ENCODE peak calls at places on chromosomes 4 and X, in six cellular contexts. Y is mesendoderm, V is GM23248, Q is hepatic stellate cell, L is left cardiac atrium, X is H9. J is an unnamed sample.

GRCh38 chr4:147789596-147789995 is 57.7 kb downstream of the ARHGAP10 start:
- DNase-seq in X (no peak), L (no peak), V (peak; percentile 10), Y (no peak), Q (no peak), J (no peak)

GRCh38 chr4:152957437-152958185 is 21.5 kb downstream of the FHDC1 start:
- DNase-seq in Q (no peak), V (no peak), L (peak; percentile 76), X (no peak), Y (peak; percentile 96), J (no peak)

GRCh38 chr4:169774466-169775445 is 17.0 kb upstream of the HPF1 start:
- DNase-seq in Y (no peak), Q (no peak), L (peak; percentile 32), X (peak; percentile 69), V (peak; percentile 16), J (no peak)

GRCh38 chr4:28373601-28374000 is 1513.0 kb downstream of the STIM2 start:
- DNase-seq in V (peak; percentile 77), L (no peak), X (no peak), Q (no peak), Y (no peak), J (no peak)

GRCh38 chrX:119190251-119190651 is 45.8 kb upstream of the PGRMC1 start:
- DNase-seq in L (no peak), X (no peak), Q (no peak), V (peak; percentile 37), Y (no peak), J (no peak)

GRCh38 chr4:15238720-15239119 is 189.1 kb upstream of the C1QTNF7 start:
- DNase-seq in L (no peak), V (peak; percentile 71), X (peak; percentile 58), Q (peak; percentile 70), Y (peak; percentile 70), J (no peak)

GRCh38 chrX:17788439-17788838 is 51.1 kb downstream of the SCML1 start:
- DNase-seq in L (peak; percentile 39), Q (peak; percentile 59), X (peak; percentile 62), V (peak; percentile 40), Y (peak; percentile 59), J (no peak)

GRCh38 chr4:47462799-47463234 is 685 bp downstream of the COMMD8 start:
- DNase-seq in V (peak; percentile 38), Y (no peak), L (no peak), Q (no peak), X (no peak), J (no peak)

GRCh38 chrX:12563121-12563520 is 228.1 kb upstream of the PRPS2 start:
- DNase-seq in X (no peak), Q (no peak), L (no peak), V (no peak), Y (no peak), J (no peak)

GRCh38 chr4:113222431-113222979 is 173.1 kb downstream of the ANK2 start:
- DNase-seq in V (peak; percentile 80), X (no peak), Y (no peak), Q (peak; percentile 23), L (no peak), J (no peak)

GRCh38 chrX:153669174-153669890 is 4.3 kb downstream of the PNCK start:
- DNase-seq in X (peak; percentile 61), L (no peak), Y (peak; percentile 60), V (peak; percentile 41), Q (peak; percentile 53), J (no peak)

GRCh38 chrX:21926527-21927278 is 13.8 kb upstream of the SMS start:
- DNase-seq in Q (peak; percentile 72), X (no peak), Y (peak; percentile 90), L (no peak), V (peak; percentile 93), J (no peak)

GRCh38 chrX:65581661-65582339 is 47.2 kb upstream of the LAS1L start:
- DNase-seq in X (peak; percentile 62), L (peak; percentile 54), V (peak; percentile 69), Y (peak; percentile 82), Q (peak; percentile 61), J (peak; percentile 86)

GRCh38 chr4:112448211-112448745 is 67.7 kb downstream of the NEUROG2 start:
- DNase-seq in V (peak; percentile 46), L (no peak), X (no peak), Q (no peak), Y (peak; percentile 4), J (no peak)

GRCh38 chr4:163350672-163351071 is 7.0 kb downstream of the NPY5R start:
- DNase-seq in L (no peak), X (no peak), V (no peak), Y (no peak), Q (no peak), J (no peak)

GRCh38 chrX:15946783-15947550 is 92.4 kb upstream of the AP1S2 start:
- DNase-seq in V (peak; percentile 90), Y (peak; percentile 65), L (no peak), X (no peak), Q (peak; percentile 32), J (no peak)

GRCh38 chr4:16853653-16854052 is 44.8 kb downstream of the LDB2 start:
- DNase-seq in X (no peak), Q (no peak), L (no peak), Y (no peak), V (no peak), J (no peak)

GRCh38 chr4:115292320-115293092 is 179.1 kb upstream of the NDST4 start:
- DNase-seq in V (no peak), X (no peak), L (no peak), Y (no peak), Q (no peak), J (no peak)

GRCh38 chrX:626745-627509 is 3.7 kb upstream of the SHOX start:
- DNase-seq in Q (no peak), L (no peak), Y (peak; percentile 38), X (no peak), V (no peak), J (peak; percentile 6)

GRCh38 chr4:153204247-153205027 is at the start of gene TRIM2:
- DNase-seq in X (peak; percentile 88), Q (peak; percentile 36), L (peak; percentile 74), Y (peak; percentile 86), V (peak; percentile 66), J (peak; percentile 68)

GRCh38 chr4:184168406-184169019 is 49.2 kb downstream of the ENPP6 start:
- DNase-seq in L (peak; percentile 77), Y (peak; percentile 95), X (peak; percentile 90), Q (peak; percentile 75), V (peak; percentile 77), J (peak; percentile 93)

GRCh38 chrX:110853610-110854009 is 58.0 kb upstream of the CHRDL1 start:
- DNase-seq in L (no peak), Q (peak; percentile 11), V (peak; percentile 53), Y (peak; percentile 54), X (peak; percentile 52), J (no peak)

GRCh38 chrX:133741303-133741702 is 244.1 kb downstream of the GPC3 start:
- DNase-seq in Y (no peak), X (no peak), Q (no peak), V (peak; percentile 3), L (no peak), J (no peak)

GRCh38 chr4:24013666-24014422 is 124.0 kb upstream of the PPARGC1A start:
- DNase-seq in L (no peak), V (no peak), Q (no peak), X (no peak), Y (no peak), J (no peak)

GRCh38 chr4:85489273-85489672 is 14.3 kb downstream of the ARHGAP24 start:
- DNase-seq in V (peak; percentile 66), Q (peak; percentile 38), Y (peak; percentile 55), X (peak; percentile 41), L (no peak), J (no peak)

GRCh38 chrX:46367491-46367890 is 177.7 kb downstream of the ZNF674 start:
- DNase-seq in Q (no peak), X (no peak), L (no peak), Y (no peak), V (no peak), J (no peak)

GRCh38 chr4:30856795-30857564 is 136.8 kb downstream of the PCDH7 start:
- DNase-seq in L (no peak), Q (no peak), X (no peak), Y (no peak), V (no peak), J (no peak)

GRCh38 chr4:88881227-88881569 is 175.8 kb downstream of the FAM13A start:
- DNase-seq in Q (no peak), X (no peak), V (no peak), L (no peak), Y (no peak), J (no peak)